ENCODE peak calls at places on chromosome 1, in eight cellular contexts. M, X, N, U, T, R, V and K are unnamed samples.

GRCh38 chr1:184242507-184242943 is 144.3 kb upstream of the C1orf21 start:
- DNase-seq in M (no peak), X (peak; percentile 71), N (peak; percentile 62), U (no peak), T (no peak), R (no peak), V (no peak), K (peak; percentile 3)

GRCh38 chr1:66090863-66091457 is 298.3 kb downstream of the PDE4B start:
- DNase-seq in M (no peak), X (peak; percentile 66), N (no peak), U (no peak), T (no peak), R (no peak), V (no peak), K (no peak)

GRCh38 chr1:110060034-110060661 is 10.3 kb downstream of the ALX3 start:
- DNase-seq in M (peak; percentile 83), X (no peak), N (peak; percentile 58), U (peak; percentile 49), T (peak; percentile 53), R (peak; percentile 63), V (no peak), K (peak; percentile 28)

GRCh38 chr1:165595561-165595960 is 35.5 kb upstream of the MGST3 start:
- DNase-seq in M (no peak), X (peak; percentile 58), N (peak; percentile 24), U (no peak), T (no peak), R (no peak), V (no peak), K (no peak)

GRCh38 chr1:41682845-41683630 is 198.6 kb upstream of the EDN2 start:
- DNase-seq in M (peak; percentile 1), X (peak; percentile 42), N (no peak), U (no peak), T (no peak), R (no peak), V (no peak), K (no peak)

GRCh38 chr1:182910143-182910542 is 42.8 kb downstream of the SHCBP1L start:
- DNase-seq in M (no peak), X (no peak), N (no peak), U (no peak), T (no peak), R (no peak), V (no peak), K (no peak)

GRCh38 chr1:17110555-17110926 is 8.7 kb downstream of the PADI2 start:
- DNase-seq in M (no peak), X (no peak), N (no peak), U (no peak), T (no peak), R (no peak), V (no peak), K (no peak)

GRCh38 chr1:109493227-109493626 is 667 bp upstream of the CYB561D1 start:
- DNase-seq in M (no peak), X (no peak), N (no peak), U (no peak), T (no peak), R (no peak), V (no peak), K (no peak)

GRCh38 chr1:176656257-176656995 is 193.5 kb downstream of the PAPPA2 start:
- DNase-seq in M (no peak), X (peak; percentile 95), N (peak; percentile 12), U (peak; percentile 45), T (no peak), R (no peak), V (no peak), K (peak; percentile 29)

GRCh38 chr1:56378376-56379070 is 200.8 kb downstream of the PLPP3 start:
- DNase-seq in M (no peak), X (no peak), N (no peak), U (no peak), T (no peak), R (no peak), V (no peak), K (no peak)

GRCh38 chr1:56375184-56375837 is 204.1 kb downstream of the PLPP3 start:
- DNase-seq in M (no peak), X (peak; percentile 68), N (peak; percentile 90), U (no peak), T (no peak), R (no peak), V (no peak), K (no peak)

GRCh38 chr1:56376188-56376984 is 203.0 kb downstream of the PLPP3 start:
- DNase-seq in M (no peak), X (peak; percentile 85), N (peak; percentile 97), U (peak; percentile 63), T (no peak), R (no peak), V (peak; percentile 32), K (peak; percentile 46)

GRCh38 chr1:56374026-56374974 is 205.1 kb downstream of the PLPP3 start:
- DNase-seq in M (no peak), X (peak; percentile 72), N (peak; percentile 54), U (peak; percentile 39), T (no peak), R (no peak), V (peak; percentile 36), K (no peak)

DNA sequence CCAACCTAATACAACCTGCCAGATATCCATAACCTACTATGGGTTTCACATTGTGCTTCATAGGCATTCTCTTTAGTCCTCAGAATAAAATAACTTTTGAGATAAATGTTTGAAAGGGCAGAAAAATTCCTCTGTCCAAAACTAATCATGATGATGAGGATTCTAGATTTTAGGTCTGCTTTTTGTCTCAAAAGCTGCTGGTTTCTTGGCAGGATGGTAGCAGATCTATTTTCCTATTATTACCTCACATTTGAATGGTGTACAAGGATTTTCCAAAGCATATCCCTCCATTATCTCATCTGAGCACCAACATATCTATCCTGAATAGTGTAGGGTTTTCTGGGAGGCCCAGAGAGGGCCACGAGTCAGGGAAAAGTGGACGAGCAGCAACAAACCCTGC is 202.0 kb downstream of the PLPP3 start:
- DNase-seq in M (no peak), X (no peak), N (no peak), U (no peak), T (no peak), R (no peak), V (no peak), K (no peak)
- H3K27ac ChIP-seq in M (no peak overlapping the region), X (no peak overlapping the region), N (peak overlapping the region; percentile 76), U (peak overlapping the region; percentile 41), T (no peak overlapping the region), R (peak overlapping the region; percentile 91), V (peak overlapping the region; percentile 87), K (no peak overlapping the region)

GRCh38 chr1:197066719-197067456 is at the start of gene F13B:
- DNase-seq in M (no peak), X (no peak), N (peak; percentile 21), U (no peak), T (no peak), R (no peak), V (no peak), K (peak; percentile 13)
- TF ChIP-seq CTCF in M (no peak), X (no peak), N (peak; percentile 34), U (no peak), T (no peak), R (no peak), V (no peak), K (no peak)

DNA sequence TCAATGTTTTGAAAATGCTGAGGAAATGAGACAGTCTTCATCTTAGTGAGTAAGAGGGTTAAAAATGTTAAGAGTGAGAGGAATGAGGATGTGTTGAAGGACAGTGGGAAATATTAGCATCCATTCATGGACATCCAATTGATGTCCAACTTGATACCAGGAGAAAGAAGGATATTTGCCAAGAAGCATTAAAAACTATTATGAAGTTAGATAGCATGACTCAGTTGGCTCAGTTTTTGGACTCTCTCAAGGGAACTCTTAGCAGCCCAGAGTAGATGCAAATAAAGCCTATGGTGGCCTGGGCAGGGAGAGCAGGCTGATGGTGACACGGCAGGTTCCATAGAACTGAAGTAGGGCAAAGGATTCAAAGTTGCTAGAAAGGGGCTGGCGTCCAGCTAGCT is 171.0 kb downstream of the ZZZ3 start:
- DNase-seq in M (no peak), X (peak; percentile 91), N (peak; percentile 87), U (no peak), T (no peak), R (no peak), V (no peak), K (peak; percentile 21)
- H3K27ac ChIP-seq in M (no peak overlapping the region), X (peak overlapping the region; percentile 53), N (peak overlapping the region; percentile 46), U (no peak overlapping the region), T (no peak overlapping the region), R (no peak overlapping the region), V (no peak overlapping the region), K (no peak overlapping the region)

DNA sequence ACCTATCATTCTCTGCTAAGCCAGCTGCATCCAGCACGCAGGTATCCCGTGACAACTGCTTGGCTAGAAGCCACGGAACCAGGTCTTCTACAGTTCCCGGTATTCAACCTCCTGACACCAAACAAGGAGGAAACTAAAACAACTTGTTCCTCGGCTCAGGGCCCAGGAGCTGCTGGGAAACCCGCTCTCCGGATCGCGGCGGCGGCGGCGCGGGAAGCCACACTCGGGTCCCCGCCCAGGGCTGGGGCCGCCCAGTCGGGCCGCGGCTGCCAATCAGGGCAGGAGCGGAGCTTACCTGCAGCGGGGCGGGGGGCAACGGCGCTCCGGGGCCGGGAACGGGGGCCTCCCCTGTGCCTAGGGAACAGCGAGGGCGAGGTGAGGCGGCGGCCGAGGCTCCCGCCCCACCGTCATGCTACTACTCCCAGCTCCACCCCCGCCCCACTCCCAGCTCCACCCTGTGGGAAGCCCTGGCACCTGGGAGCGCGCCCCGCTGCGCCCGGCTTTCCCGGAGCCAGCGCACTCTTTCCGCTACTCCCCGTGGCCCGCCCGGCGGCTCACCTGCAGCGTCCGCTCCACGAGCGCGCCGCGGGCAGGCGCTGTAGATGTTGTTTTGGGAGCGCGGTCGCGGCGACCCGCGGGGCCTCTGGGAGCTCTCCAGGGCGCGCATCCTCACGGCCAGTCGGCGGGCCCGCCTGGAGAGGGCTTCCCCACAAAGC is 12.1 kb downstream of the IL24 start:
- DNase-seq in M (peak; percentile 95), X (no peak), N (peak; percentile 94), U (peak; percentile 77), T (peak; percentile 84), R (peak; percentile 89), V (peak; percentile 48), K (peak; percentile 86)
- TF ChIP-seq CTCF in M (no peak), X (no peak), N (peak; percentile 37), U (no peak), T (no peak), R (no peak), V (no peak), K (no peak)

GRCh38 chr1:9369964-9370788 is 77.5 kb downstream of the SPSB1 start:
- DNase-seq in M (no peak), X (no peak), N (no peak), U (no peak), T (no peak), R (no peak), V (no peak), K (peak; percentile 43)

GRCh38 chr1:9366298-9366697 is 73.6 kb downstream of the SPSB1 start:
- DNase-seq in M (no peak), X (no peak), N (no peak), U (no peak), T (no peak), R (no peak), V (no peak), K (no peak)

GRCh38 chr1:9366943-9367780 is 74.5 kb downstream of the SPSB1 start:
- DNase-seq in M (no peak), X (no peak), N (no peak), U (no peak), T (no peak), R (no peak), V (no peak), K (no peak)

GRCh38 chr1:9367806-9368205 is 75.1 kb downstream of the SPSB1 start:
- DNase-seq in M (no peak), X (no peak), N (no peak), U (no peak), T (no peak), R (no peak), V (no peak), K (no peak)

GRCh38 chr1:9368356-9368755 is 75.7 kb downstream of the SPSB1 start:
- DNase-seq in M (no peak), X (no peak), N (no peak), U (no peak), T (no peak), R (no peak), V (no peak), K (no peak)
- H3K27ac ChIP-seq in M (no peak overlapping the region), X (no peak overlapping the region), N (no peak overlapping the region), U (no peak overlapping the region), T (no peak overlapping the region), R (no peak overlapping the region), V (no peak overlapping the region), K (no peak overlapping the region)